ENCODE peak calls at places on chromosomes 11 and 22, in five cellular contexts. One of them, this sample, is unnamed.
A peak's percentile ranks its signal among the peaks of the same experiment; 100 is the strongest.

GRCh38 chr11:1339066-1339675 is 29.7 kb upstream of the TOLLIP start:
- DNase-seq in kidney: no peak
- DNase-seq in PC-3: no peak
- DNase-seq in AG10803: no peak
- DNase-seq in effector memory CD4-positive, alpha-beta T cell: no peak
- DNase-seq in this sample: no peak

GRCh38 chr22:36182871-36183270 is 18.7 kb downstream of the APOL4 start:
- DNase-seq in kidney: no peak
- DNase-seq in PC-3: no peak
- DNase-seq in AG10803: peak; percentile 42
- DNase-seq in effector memory CD4-positive, alpha-beta T cell: no peak
- DNase-seq in this sample: no peak

GRCh38 chr11:101436511-101437142 is 147.2 kb downstream of the TRPC6 start:
- DNase-seq in kidney: no peak
- DNase-seq in PC-3: peak; percentile 77
- DNase-seq in AG10803: peak; percentile 47
- DNase-seq in effector memory CD4-positive, alpha-beta T cell: no peak
- DNase-seq in this sample: no peak

GRCh38 chr22:40764743-40765441 is 54.3 kb downstream of the SLC25A17 start:
- DNase-seq in kidney: no peak
- DNase-seq in PC-3: no peak
- DNase-seq in AG10803: peak; percentile 6
- DNase-seq in effector memory CD4-positive, alpha-beta T cell: no peak
- DNase-seq in this sample: no peak

GRCh38 chr11:24496371-24496727 is 504 bp upstream of the LUZP2 start:
- DNase-seq in kidney: no peak
- DNase-seq in PC-3: no peak
- DNase-seq in AG10803: no peak
- DNase-seq in effector memory CD4-positive, alpha-beta T cell: no peak
- DNase-seq in this sample: no peak

GRCh38 chr22:42636506-42636905 is 3.9 kb downstream of the ATP5MGL start:
- DNase-seq in kidney: no peak
- DNase-seq in PC-3: no peak
- DNase-seq in AG10803: no peak
- DNase-seq in effector memory CD4-positive, alpha-beta T cell: no peak
- DNase-seq in this sample: no peak

GRCh38 chr11:46216040-46216764 is 61.3 kb upstream of the CREB3L1 start:
- DNase-seq in kidney: no peak
- DNase-seq in PC-3: no peak
- DNase-seq in AG10803: no peak
- DNase-seq in effector memory CD4-positive, alpha-beta T cell: no peak
- DNase-seq in this sample: no peak

GRCh38 chr11:30432716-30433115 is 109.8 kb downstream of the ARL14EP start:
- DNase-seq in kidney: no peak
- DNase-seq in PC-3: no peak
- DNase-seq in AG10803: no peak
- DNase-seq in effector memory CD4-positive, alpha-beta T cell: no peak
- DNase-seq in this sample: no peak

GRCh38 chr22:43238526-43239006 is 51.6 kb upstream of the TTLL12 start:
- DNase-seq in kidney: no peak
- DNase-seq in PC-3: no peak
- DNase-seq in AG10803: no peak
- DNase-seq in effector memory CD4-positive, alpha-beta T cell: no peak
- DNase-seq in this sample: no peak

GRCh38 chr11:128194226-128194625 is 393.1 kb downstream of the ETS1 start:
- DNase-seq in kidney: no peak
- DNase-seq in PC-3: no peak
- DNase-seq in AG10803: peak; percentile 60
- DNase-seq in effector memory CD4-positive, alpha-beta T cell: no peak
- DNase-seq in this sample: no peak

GRCh38 chr11:132943325-132943736 is 589.0 kb downstream of the OPCML start:
- DNase-seq in kidney: no peak
- DNase-seq in PC-3: no peak
- DNase-seq in AG10803: peak; percentile 13
- DNase-seq in effector memory CD4-positive, alpha-beta T cell: no peak
- DNase-seq in this sample: no peak

GRCh38 chr22:31143537-31143936 is 3.2 kb upstream of the PLA2G3 start:
- DNase-seq in kidney: no peak
- DNase-seq in PC-3: no peak
- DNase-seq in AG10803: no peak
- DNase-seq in effector memory CD4-positive, alpha-beta T cell: no peak
- DNase-seq in this sample: no peak

GRCh38 chr11:416051-416756 is 1.4 kb upstream of the SIGIRR start:
- DNase-seq in kidney: no peak
- DNase-seq in PC-3: no peak
- DNase-seq in AG10803: no peak
- DNase-seq in effector memory CD4-positive, alpha-beta T cell: no peak
- DNase-seq in this sample: no peak

GRCh38 chr11:126452718-126453117 is 97.2 kb downstream of the ST3GAL4 start:
- DNase-seq in kidney: no peak
- DNase-seq in PC-3: no peak
- DNase-seq in AG10803: no peak
- DNase-seq in effector memory CD4-positive, alpha-beta T cell: no peak
- DNase-seq in this sample: no peak

GRCh38 chr11:46874586-46874985 is 28.5 kb upstream of the CKAP5 start:
- DNase-seq in kidney: no peak
- DNase-seq in PC-3: no peak
- DNase-seq in AG10803: no peak
- DNase-seq in effector memory CD4-positive, alpha-beta T cell: no peak
- DNase-seq in this sample: no peak

GRCh38 chr11:93005239-93005638 is 35.8 kb downstream of the MTNR1B start:
- DNase-seq in kidney: no peak
- DNase-seq in PC-3: peak; percentile 48
- DNase-seq in AG10803: peak; percentile 27
- DNase-seq in effector memory CD4-positive, alpha-beta T cell: no peak
- DNase-seq in this sample: peak; percentile 68

GRCh38 chr11:38824573-38824972 is 2226.5 kb upstream of the RAG2 start:
- DNase-seq in kidney: no peak
- DNase-seq in PC-3: peak; percentile 54
- DNase-seq in AG10803: no peak
- DNase-seq in effector memory CD4-positive, alpha-beta T cell: no peak
- DNase-seq in this sample: no peak

GRCh38 chr22:19138217-19139000 is 6.0 kb downstream of the ESS2 start:
- DNase-seq in kidney: no peak
- DNase-seq in PC-3: no peak
- DNase-seq in AG10803: no peak
- DNase-seq in effector memory CD4-positive, alpha-beta T cell: no peak
- DNase-seq in this sample: no peak

GRCh38 chr11:63502252-63502820 is 3.5 kb upstream of the LGALS12 start:
- DNase-seq in kidney: no peak
- DNase-seq in PC-3: no peak
- DNase-seq in AG10803: no peak
- DNase-seq in effector memory CD4-positive, alpha-beta T cell: no peak
- DNase-seq in this sample: no peak

GRCh38 chr11:132300283-132300682 is 929.9 kb downstream of the NTM start:
- DNase-seq in kidney: no peak
- DNase-seq in PC-3: peak; percentile 11
- DNase-seq in AG10803: no peak
- DNase-seq in effector memory CD4-positive, alpha-beta T cell: no peak
- DNase-seq in this sample: no peak

GRCh38 chr11:82899191-82899820 is 924 bp downstream of the PRCP start:
- DNase-seq in kidney: no peak
- DNase-seq in PC-3: no peak
- DNase-seq in AG10803: no peak
- DNase-seq in effector memory CD4-positive, alpha-beta T cell: no peak
- DNase-seq in this sample: no peak

GRCh38 chr22:30420401-30421178 is 5.0 kb upstream of the MTFP1 start:
- DNase-seq in kidney: no peak
- DNase-seq in PC-3: peak; percentile 59
- DNase-seq in AG10803: peak; percentile 74
- DNase-seq in effector memory CD4-positive, alpha-beta T cell: no peak
- DNase-seq in this sample: peak; percentile 65

GRCh38 chr22:46043339-46043738 is 66.4 kb upstream of the WNT7B start:
- DNase-seq in kidney: peak; percentile 41
- DNase-seq in PC-3: no peak
- DNase-seq in AG10803: no peak
- DNase-seq in effector memory CD4-positive, alpha-beta T cell: no peak
- DNase-seq in this sample: no peak

GRCh38 chr22:31343235-31344191 is 2.6 kb downstream of the PATZ1 start:
- DNase-seq in kidney: peak; percentile 94
- DNase-seq in PC-3: peak; percentile 77
- DNase-seq in AG10803: peak; percentile 22
- DNase-seq in effector memory CD4-positive, alpha-beta T cell: no peak
- DNase-seq in this sample: no peak

GRCh38 chr11:43992834-43993637 is 50.6 kb downstream of the C11orf96 start:
- DNase-seq in kidney: no peak
- DNase-seq in PC-3: no peak
- DNase-seq in AG10803: peak; percentile 57
- DNase-seq in effector memory CD4-positive, alpha-beta T cell: no peak
- DNase-seq in this sample: no peak

GRCh38 chr11:128555606-128556005 is 31.8 kb downstream of the ETS1 start:
- DNase-seq in kidney: no peak
- DNase-seq in PC-3: peak; percentile 54
- DNase-seq in AG10803: peak; percentile 47
- DNase-seq in effector memory CD4-positive, alpha-beta T cell: no peak
- DNase-seq in this sample: no peak

GRCh38 chr11:19229671-19230070 is 11.1 kb downstream of the E2F8 start:
- DNase-seq in kidney: no peak
- DNase-seq in PC-3: no peak
- DNase-seq in AG10803: no peak
- DNase-seq in effector memory CD4-positive, alpha-beta T cell: no peak
- DNase-seq in this sample: no peak

GRCh38 chr11:37504925-37505324 is 906.9 kb upstream of the RAG2 start:
- DNase-seq in kidney: no peak
- DNase-seq in PC-3: peak; percentile 96
- DNase-seq in AG10803: peak; percentile 41
- DNase-seq in effector memory CD4-positive, alpha-beta T cell: no peak
- DNase-seq in this sample: peak; percentile 74

GRCh38 chr22:47035443-47035881 is 273.0 kb downstream of the TBC1D22A start:
- DNase-seq in kidney: peak; percentile 72
- DNase-seq in PC-3: no peak
- DNase-seq in AG10803: peak; percentile 32
- DNase-seq in effector memory CD4-positive, alpha-beta T cell: no peak
- DNase-seq in this sample: no peak

GRCh38 chr11:10750838-10751580 is at the start of gene CTR9:
- DNase-seq in kidney: peak; percentile 98
- DNase-seq in PC-3: peak; percentile 87
- DNase-seq in AG10803: peak; percentile 92
- DNase-seq in effector memory CD4-positive, alpha-beta T cell: peak; percentile 88
- DNase-seq in this sample: peak; percentile 68

GRCh38 chr22:49497266-49497665 is 330.4 kb downstream of the BRD1 start:
- DNase-seq in kidney: no peak
- DNase-seq in PC-3: peak; percentile 76
- DNase-seq in AG10803: no peak
- DNase-seq in effector memory CD4-positive, alpha-beta T cell: no peak
- DNase-seq in this sample: no peak

GRCh38 chr11:114228401-114229061 is 67.7 kb upstream of the NNMT start:
- DNase-seq in kidney: no peak
- DNase-seq in PC-3: no peak
- DNase-seq in AG10803: no peak
- DNase-seq in effector memory CD4-positive, alpha-beta T cell: no peak
- DNase-seq in this sample: no peak

GRCh38 chr11:1569251-1569780 is 2.8 kb downstream of the DUSP8 start:
- DNase-seq in kidney: no peak
- DNase-seq in PC-3: no peak
- DNase-seq in AG10803: no peak
- DNase-seq in effector memory CD4-positive, alpha-beta T cell: no peak
- DNase-seq in this sample: no peak

DNA sequence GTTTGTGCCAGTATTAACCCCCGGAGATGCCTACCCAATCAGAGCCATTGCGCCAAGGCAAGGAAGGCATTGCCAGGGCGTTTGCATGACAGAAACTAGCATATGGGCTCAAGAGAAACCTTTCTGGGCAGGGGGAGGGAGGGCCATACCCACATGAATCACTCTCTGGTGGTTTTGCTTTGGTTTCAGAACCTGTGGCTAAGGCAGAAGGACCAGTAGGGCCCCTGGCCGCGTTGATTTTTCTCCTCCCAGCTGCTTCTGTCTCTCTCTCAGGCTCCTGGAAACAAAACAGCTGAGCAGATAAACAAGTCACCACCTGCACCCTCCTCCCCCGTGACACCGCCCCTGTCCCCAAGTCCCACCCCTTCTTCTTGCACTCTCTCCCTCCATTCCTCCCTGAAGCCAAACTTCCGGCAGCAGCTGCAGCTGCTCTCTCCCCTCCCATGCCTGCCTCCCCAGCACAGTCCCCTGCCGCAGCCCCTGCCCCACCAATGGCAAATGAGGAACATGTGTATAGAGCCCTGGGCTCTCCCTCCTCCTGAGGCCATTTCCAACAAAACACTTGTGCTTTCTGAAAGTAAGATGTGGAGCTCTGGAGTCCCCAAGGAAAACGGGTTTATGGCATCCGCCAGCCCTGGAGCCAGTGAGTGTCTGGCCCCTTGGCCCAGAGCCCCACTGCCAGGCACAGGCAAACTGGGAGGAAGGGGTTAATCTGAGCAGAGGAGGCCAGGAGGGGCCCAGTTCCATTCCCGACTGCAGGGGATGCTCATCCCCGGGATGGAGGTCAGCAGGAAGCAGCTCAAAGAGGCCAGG is 39.0 kb upstream of the ADA2 start:
- DNase-seq in kidney: peak; percentile 85
- DNase-seq in PC-3: peak; percentile 2
- DNase-seq in AG10803: peak; percentile 4
- DNase-seq in effector memory CD4-positive, alpha-beta T cell: no peak
- DNase-seq in this sample: no peak
- H3K4me3 ChIP-seq in kidney: peak overlapping the region; percentile 40
- H3K4me3 ChIP-seq in PC-3: no peak overlapping the region
- H3K4me3 ChIP-seq in AG10803: no peak overlapping the region
- H3K4me3 ChIP-seq in effector memory CD4-positive, alpha-beta T cell: peak overlapping the region; percentile 8
- H3K4me3 ChIP-seq in this sample: no peak overlapping the region

GRCh38 chr11:14186376-14186775 is 172.6 kb downstream of the RRAS2 start:
- DNase-seq in kidney: no peak
- DNase-seq in PC-3: no peak
- DNase-seq in AG10803: no peak
- DNase-seq in effector memory CD4-positive, alpha-beta T cell: no peak
- DNase-seq in this sample: no peak
- H3K4me3 ChIP-seq in kidney: no peak overlapping the region
- H3K4me3 ChIP-seq in PC-3: no peak overlapping the region
- H3K4me3 ChIP-seq in AG10803: no peak overlapping the region
- H3K4me3 ChIP-seq in effector memory CD4-positive, alpha-beta T cell: no peak overlapping the region
- H3K4me3 ChIP-seq in this sample: no peak overlapping the region

GRCh38 chr11:74731301-74732094 is at the start of gene CHRDL2:
- DNase-seq in kidney: no peak
- DNase-seq in PC-3: no peak
- DNase-seq in AG10803: peak; percentile 40
- DNase-seq in effector memory CD4-positive, alpha-beta T cell: no peak
- DNase-seq in this sample: no peak
- H3K4me3 ChIP-seq in kidney: no peak within 1 kb of the TSS
- H3K4me3 ChIP-seq in PC-3: peak within 1 kb of the TSS; percentile 20
- H3K4me3 ChIP-seq in AG10803: peak within 1 kb of the TSS; percentile 34
- H3K4me3 ChIP-seq in effector memory CD4-positive, alpha-beta T cell: no peak within 1 kb of the TSS
- H3K4me3 ChIP-seq in this sample: peak within 1 kb of the TSS; percentile 48

GRCh38 chr11:66332371-66333219 is 3.6 kb downstream of the RIN1 start:
- DNase-seq in kidney: peak; percentile 45
- DNase-seq in PC-3: no peak
- DNase-seq in AG10803: no peak
- DNase-seq in effector memory CD4-positive, alpha-beta T cell: no peak
- DNase-seq in this sample: no peak

GRCh38 chr11:66330931-66331330 is 5.3 kb downstream of the RIN1 start:
- DNase-seq in kidney: peak; percentile 66
- DNase-seq in PC-3: no peak
- DNase-seq in AG10803: no peak
- DNase-seq in effector memory CD4-positive, alpha-beta T cell: no peak
- DNase-seq in this sample: no peak

GRCh38 chr11:66333220-66333877 is 2.9 kb downstream of the RIN1 start:
- DNase-seq in kidney: peak; percentile 51
- DNase-seq in PC-3: no peak
- DNase-seq in AG10803: no peak
- DNase-seq in effector memory CD4-positive, alpha-beta T cell: no peak
- DNase-seq in this sample: no peak

GRCh38 chr11:66333896-66334604 is 2.2 kb downstream of the RIN1 start:
- DNase-seq in kidney: peak; percentile 61
- DNase-seq in PC-3: no peak
- DNase-seq in AG10803: no peak
- DNase-seq in effector memory CD4-positive, alpha-beta T cell: no peak
- DNase-seq in this sample: no peak

GRCh38 chr11:66331542-66332370 is 4.5 kb downstream of the RIN1 start:
- DNase-seq in kidney: peak; percentile 56
- DNase-seq in PC-3: no peak
- DNase-seq in AG10803: no peak
- DNase-seq in effector memory CD4-positive, alpha-beta T cell: no peak
- DNase-seq in this sample: no peak
- H3K4me3 ChIP-seq in kidney: no peak overlapping the region
- H3K4me3 ChIP-seq in PC-3: no peak overlapping the region
- H3K4me3 ChIP-seq in AG10803: no peak overlapping the region
- H3K4me3 ChIP-seq in effector memory CD4-positive, alpha-beta T cell: no peak overlapping the region
- H3K4me3 ChIP-seq in this sample: no peak overlapping the region